ENCODE peak calls at places on chromosomes 3 and 15, in eight cellular contexts. K is CD8-positive, alpha-beta memory T cell; G is mammary epithelial cell; N is dorsolateral prefrontal cortex; O is neural progenitor cell; F is A549; J is right cardiac atrium; H is kidney. B is an unnamed sample.

GRCh38 chr15:85494035-85494793 is 113.8 kb downstream of the AKAP13 start:
- DNase-seq in F (peak), K (no peak), N (no peak), G (peak), J (no peak), H (no peak), O (peak), B (no peak)

GRCh38 chr3:32335365-32336122 is 56.1 kb upstream of the CMTM7 start:
- DNase-seq in G (no peak), F (no peak), K (no peak), H (no peak), J (no peak), N (no peak), O (no peak), B (no peak)

GRCh38 chr3:58659051-58659675 is 7.4 kb downstream of the FAM3D start:
- DNase-seq in N (no peak), J (no peak), H (no peak), G (peak), O (peak), F (peak), K (no peak), B (peak)

GRCh38 chr15:92393287-92393993 is at the start of gene ST8SIA2:
- DNase-seq in G (peak), N (no peak), K (no peak), O (peak), H (no peak), J (no peak), F (peak), B (no peak)

GRCh38 chr3:11662392-11662990 is 18.8 kb upstream of the VGLL4 start:
- DNase-seq in K (no peak), J (no peak), H (no peak), F (peak), N (no peak), O (no peak), G (peak), B (no peak)

GRCh38 chr3:159271799-159272512 is 470.1 kb downstream of the MFSD1 start:
- DNase-seq in O (no peak), H (no peak), F (no peak), K (no peak), G (no peak), J (no peak), N (no peak), B (no peak)

GRCh38 chr3:115165266-115165665 is 18.2 kb upstream of the ZBTB20 start:
- DNase-seq in N (no peak), O (no peak), J (no peak), F (no peak), H (no peak), G (no peak), K (peak), B (no peak)

GRCh38 chr3:134847349-134847748 is 52.3 kb downstream of the EPHB1 start:
- DNase-seq in K (no peak), O (no peak), J (no peak), G (no peak), N (no peak), F (no peak), H (no peak), B (no peak)

GRCh38 chr3:188001052-188001567 is 152.8 kb upstream of the LPP start:
- DNase-seq in F (no peak), J (no peak), O (no peak), G (no peak), H (no peak), N (no peak), K (no peak), B (no peak)

GRCh38 chr15:65354835-65355172 is 23.0 kb downstream of the IGDCC3 start:
- DNase-seq in H (peak), O (no peak), K (no peak), G (no peak), J (no peak), F (no peak), N (no peak), B (no peak)

GRCh38 chr3:49718419-49719213 is 868 bp downstream of the AMIGO3 start:
- DNase-seq in O (peak), K (no peak), J (no peak), H (peak), N (no peak), G (no peak), F (no peak), B (no peak)

GRCh38 chr15:68150186-68150585 is 54.9 kb downstream of the CALML4 start:
- DNase-seq in F (no peak), H (no peak), N (no peak), O (no peak), K (no peak), G (no peak), J (no peak), B (no peak)

GRCh38 chr15:68313501-68314390 is 36.2 kb downstream of the FEM1B start:
- DNase-seq in H (no peak), J (no peak), O (no peak), N (no peak), G (no peak), K (no peak), F (no peak), B (no peak)

GRCh38 chr15:56243117-56243773 is 434 bp downstream of the RFX7 start:
- DNase-seq in G (no peak), H (peak), K (peak), N (peak), O (peak), F (peak), J (peak), B (peak)

GRCh38 chr3:178475062-178475461 is 61.2 kb upstream of the KCNMB2 start:
- DNase-seq in O (no peak), F (no peak), N (no peak), K (no peak), J (no peak), H (no peak), G (no peak), B (no peak)

GRCh38 chr3:72977060-72977459 is 19.6 kb upstream of the PPP4R2 start:
- DNase-seq in N (no peak), O (no peak), J (no peak), H (no peak), G (no peak), K (no peak), F (no peak), B (no peak)

GRCh38 chr3:72973786-72974185 is 22.8 kb upstream of the PPP4R2 start:
- DNase-seq in N (no peak), F (no peak), G (no peak), H (no peak), J (no peak), K (no peak), O (no peak), B (no peak)

GRCh38 chr3:72977463-72977862 is 19.1 kb upstream of the PPP4R2 start:
- DNase-seq in H (no peak), O (no peak), G (no peak), N (no peak), F (no peak), K (no peak), J (no peak), B (no peak)

GRCh38 chr3:72974956-72975355 is 21.7 kb upstream of the PPP4R2 start:
- DNase-seq in O (no peak), F (no peak), J (no peak), G (no peak), N (no peak), H (no peak), K (no peak), B (no peak)

DNA sequence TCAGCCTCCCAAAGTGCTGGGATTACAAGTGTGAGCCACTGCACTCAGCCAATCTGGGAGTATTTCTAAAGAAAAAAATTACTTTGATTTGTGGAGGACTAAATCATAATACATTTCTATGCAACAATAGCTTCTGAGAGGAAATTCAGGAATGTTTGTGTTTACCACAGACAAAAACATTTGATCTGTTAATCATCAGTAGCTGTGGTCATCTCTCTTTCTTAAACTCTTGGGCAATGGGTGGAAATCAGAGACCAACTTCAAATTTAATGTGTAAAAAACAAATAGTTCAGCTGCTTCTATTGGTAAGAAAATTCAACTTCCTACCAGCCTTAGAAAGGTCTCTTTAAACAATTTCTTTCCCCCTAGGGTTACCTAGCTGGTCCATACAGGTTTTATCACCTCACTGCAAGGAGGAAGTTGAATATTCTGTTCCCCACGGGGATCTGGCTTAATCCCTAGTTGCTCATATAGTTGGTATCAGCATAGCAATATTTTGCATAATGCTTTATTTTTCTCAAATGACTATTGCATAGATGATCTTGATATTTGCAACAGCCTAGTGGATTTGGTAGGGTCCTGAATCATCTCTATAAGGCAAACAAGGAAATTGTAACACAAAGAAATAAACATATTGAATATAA is 20.3 kb upstream of the PPP4R2 start:
- DNase-seq in N (no peak), H (no peak), J (no peak), G (no peak), F (no peak), O (no peak), K (no peak), B (no peak)
- H3K4me3 ChIP-seq in N (no peak), H (no peak), J (no peak), G (no peak), F (no peak), O (no peak), K (no peak), B (no peak)

GRCh38 chr15:71691322-71691699 is 119.0 kb upstream of the NR2E3 start:
- DNase-seq in N (no peak), H (no peak), F (no peak), G (no peak), J (no peak), O (no peak), K (no peak), B (no peak)
- H3K4me3 ChIP-seq in N (no peak), H (no peak), F (no peak), G (peak), J (no peak), O (no peak), K (no peak), B (no peak)

DNA sequence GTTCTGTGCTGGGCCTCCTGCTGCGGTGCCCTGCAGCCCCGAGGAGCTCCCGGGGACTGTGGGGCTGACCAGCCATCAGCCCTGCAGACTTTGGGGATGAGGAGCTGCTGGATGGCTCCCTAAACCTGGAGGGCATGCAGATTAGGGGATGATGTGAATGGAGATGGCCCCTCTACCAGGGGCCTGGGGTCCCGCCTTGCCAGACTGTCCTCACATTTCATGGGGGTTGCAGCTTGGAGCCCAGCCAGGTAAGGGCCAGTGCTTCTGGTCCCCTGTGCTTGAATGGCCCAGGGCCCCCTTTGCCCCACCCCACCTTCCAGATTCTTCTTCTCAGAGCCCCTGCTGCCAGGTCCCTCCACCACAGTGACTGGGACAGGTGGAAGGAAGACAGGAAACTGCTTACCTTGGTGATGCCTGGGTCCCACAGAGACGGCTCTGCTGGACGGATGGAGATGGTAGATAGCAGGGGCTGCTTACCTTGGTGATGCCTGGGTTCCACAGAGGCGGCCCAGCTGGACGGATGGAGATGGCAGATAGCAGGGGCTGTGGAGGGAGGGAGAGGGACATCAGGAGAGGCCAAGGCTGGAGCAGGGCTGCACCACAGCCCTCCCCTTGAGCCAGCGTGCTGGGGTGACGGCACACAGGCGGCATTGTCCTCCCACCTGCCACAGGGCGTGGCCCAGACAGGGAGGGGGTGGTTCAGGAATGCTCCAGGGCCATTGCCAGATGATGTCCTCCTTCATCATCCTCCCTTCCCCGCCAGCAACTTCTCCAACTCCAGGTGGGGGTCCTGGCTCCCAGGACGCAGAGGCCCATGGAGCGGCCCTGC is at the start of gene SPTBN5:
- DNase-seq in G (peak), F (no peak), J (no peak), O (no peak), N (no peak), K (no peak), H (peak), B (no peak)
- H3K4me3 ChIP-seq in G (peak), F (no peak), J (peak), O (no peak), N (peak), K (peak), H (peak), B (no peak)

GRCh38 chr3:48426401-48426909 is 3.4 kb downstream of the PLXNB1 start:
- DNase-seq in H (peak), O (no peak), J (no peak), N (peak), F (no peak), G (no peak), K (no peak), B (no peak)
- H3K4me3 ChIP-seq in H (peak), O (no peak), J (no peak), N (peak), F (no peak), G (peak), K (no peak), B (peak)

DNA sequence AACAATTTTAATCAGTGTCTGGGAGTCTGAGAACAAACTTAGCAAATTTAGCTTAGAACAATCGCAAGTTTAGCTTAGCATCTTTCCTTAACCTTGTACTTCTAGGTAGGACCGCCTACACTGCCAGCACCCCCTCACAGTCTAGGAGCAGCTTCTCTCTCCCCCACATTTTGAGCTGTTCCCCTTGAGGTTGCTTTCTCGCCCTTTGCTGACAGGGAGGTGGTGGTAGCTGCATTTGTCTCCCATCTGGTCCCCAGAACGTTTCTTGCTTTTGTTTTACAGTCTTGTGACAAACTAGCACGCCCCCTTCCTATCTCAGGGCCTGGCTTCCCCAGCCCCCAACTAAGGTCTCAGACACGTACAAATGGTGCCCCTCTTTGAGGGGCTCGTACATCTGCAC is 27.4 kb downstream of the CRTC3 start:
- DNase-seq in N (peak), J (no peak), K (no peak), H (no peak), O (no peak), F (no peak), G (no peak), B (no peak)
- H3K4me3 ChIP-seq in N (peak), J (no peak), K (no peak), H (peak), O (no peak), F (no peak), G (no peak), B (no peak)

DNA sequence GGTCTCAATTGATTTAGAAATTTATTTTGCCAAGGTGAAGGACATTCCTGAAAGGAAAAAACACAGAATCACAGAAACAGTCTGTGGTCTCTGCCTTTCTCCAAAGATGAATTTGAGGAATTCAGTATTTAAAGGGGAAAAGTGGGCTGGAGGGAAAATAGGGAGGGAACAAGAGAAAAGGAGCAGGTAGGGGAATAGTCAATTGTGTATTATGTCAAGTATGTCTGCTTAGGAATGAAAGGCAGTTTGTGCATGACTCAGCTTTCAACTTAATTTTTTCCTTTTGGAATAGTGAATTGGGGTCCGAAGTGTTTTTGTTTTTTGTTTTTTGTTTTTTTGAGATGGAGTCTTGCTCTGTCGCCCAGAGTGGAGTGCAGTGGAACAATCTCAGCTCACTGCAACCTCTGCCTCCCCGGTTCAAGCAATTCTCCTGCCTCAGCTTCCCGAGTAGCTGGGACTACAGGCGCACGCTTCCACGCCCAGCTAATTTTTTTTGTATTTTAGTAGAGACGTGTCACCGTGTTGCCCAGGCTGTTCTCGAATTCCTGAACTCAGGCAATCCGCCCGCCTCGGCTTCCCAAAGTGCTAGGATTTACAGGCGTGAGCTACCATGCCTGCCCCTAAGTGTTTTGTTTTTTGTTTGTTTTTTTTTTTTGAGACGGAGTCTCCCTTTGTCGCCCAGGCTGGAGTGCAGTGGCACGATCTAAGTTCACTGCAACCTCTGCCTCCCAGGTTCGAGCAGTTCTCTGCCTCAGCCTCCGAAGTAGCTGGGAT is 74.1 kb upstream of the MAP4 start:
- DNase-seq in K (no peak), N (no peak), J (no peak), G (no peak), O (no peak), F (no peak), H (no peak), B (no peak)
- H3K4me3 ChIP-seq in K (no peak), N (no peak), J (no peak), G (no peak), O (peak), F (peak), H (no peak), B (no peak)

DNA sequence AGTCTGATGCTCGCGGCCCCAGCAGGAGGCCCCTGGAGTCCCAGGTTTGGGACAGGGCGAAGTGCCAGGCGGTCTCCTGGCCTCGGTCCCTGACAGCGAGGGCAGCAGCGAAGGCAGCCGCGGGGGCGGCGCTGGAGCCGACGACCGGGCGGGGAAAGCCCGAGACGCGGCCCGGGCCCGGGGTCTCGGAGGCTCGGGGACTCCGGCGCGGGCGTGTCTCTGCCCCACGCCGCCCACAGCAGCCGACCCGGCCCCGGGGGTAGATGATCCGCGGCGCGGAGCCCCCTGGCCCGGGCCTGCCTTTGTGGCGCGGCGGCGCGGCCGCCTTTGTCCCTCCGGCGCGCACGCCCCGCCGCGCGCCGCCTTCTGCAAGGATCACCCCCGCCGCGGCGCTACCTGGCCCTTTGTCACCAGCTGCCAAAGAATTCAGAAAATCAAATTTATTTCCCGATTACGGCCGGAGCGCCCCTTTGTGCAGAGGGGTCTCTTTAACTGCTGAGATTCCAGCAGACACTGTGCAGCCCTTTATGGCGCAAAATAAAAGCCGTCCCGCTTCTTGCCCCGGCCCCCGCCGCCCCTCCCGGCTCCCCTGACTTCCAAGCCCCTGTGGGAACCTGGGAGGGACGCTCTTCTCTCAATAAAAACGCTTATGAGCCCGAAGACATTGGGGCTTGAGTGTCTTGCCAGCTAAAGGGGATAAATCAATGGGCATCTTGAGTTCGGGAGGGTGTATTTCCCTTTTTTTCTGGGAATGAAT is 68.3 kb downstream of the HES1 start:
- DNase-seq in N (no peak), O (peak), J (no peak), H (peak), F (no peak), K (no peak), G (peak), B (no peak)
- H3K4me3 ChIP-seq in N (peak), O (peak), J (peak), H (peak), F (peak), K (peak), G (peak), B (peak)

GRCh38 chr3:71225285-71225684 is 358.2 kb downstream of the FOXP1 start:
- DNase-seq in H (no peak), G (no peak), F (no peak), N (no peak), O (no peak), K (no peak), J (no peak), B (no peak)

GRCh38 chr3:71226565-71227281 is 356.8 kb downstream of the FOXP1 start:
- DNase-seq in K (peak), H (peak), G (no peak), N (no peak), F (no peak), O (no peak), J (peak), B (peak)

GRCh38 chr3:71225951-71226564 is 357.5 kb downstream of the FOXP1 start:
- DNase-seq in O (no peak), K (no peak), H (peak), G (no peak), F (no peak), J (no peak), N (no peak), B (no peak)

GRCh38 chr3:71228156-71228885 is 355.2 kb downstream of the FOXP1 start:
- DNase-seq in N (no peak), K (no peak), J (no peak), G (no peak), O (no peak), F (no peak), H (no peak), B (no peak)

GRCh38 chr3:71227344-71227743 is 356.2 kb downstream of the FOXP1 start:
- DNase-seq in H (no peak), K (no peak), O (no peak), G (no peak), F (no peak), N (no peak), J (no peak), B (no peak)
- H3K4me3 ChIP-seq in H (no peak), K (peak), O (no peak), G (no peak), F (no peak), N (no peak), J (no peak), B (no peak)

DNA sequence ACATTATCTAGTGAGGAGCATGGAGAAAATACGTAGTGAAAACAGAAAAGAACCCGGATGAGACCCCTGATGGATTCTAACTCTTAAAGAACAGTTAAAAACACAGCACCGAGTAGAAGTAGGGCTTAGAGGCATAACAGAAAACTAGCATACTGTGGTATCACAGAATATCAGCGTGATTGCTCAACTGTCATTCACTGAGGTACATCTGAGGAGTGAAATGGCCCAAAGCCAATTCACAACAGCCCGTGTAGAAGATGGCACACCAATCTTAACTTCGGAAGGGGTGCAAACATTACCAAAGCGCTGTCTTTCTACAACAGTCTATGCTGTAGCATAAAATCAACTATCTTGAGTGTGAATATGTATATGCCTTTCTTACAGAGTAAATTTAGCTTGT is 1.8 kb downstream of the CLASP2 start:
- DNase-seq in N (no peak), K (no peak), O (no peak), H (no peak), J (no peak), G (peak), F (no peak), B (no peak)
- H3K4me3 ChIP-seq in N (peak), K (peak), O (peak), H (peak), J (peak), G (peak), F (peak), B (peak)